ENCODE peak calls at places on chromosomes 5 and 9, in five cellular contexts. M is GM10248, I is RWPE1, G is GM12865, N is stomach. L is an unnamed sample.

GRCh38 chr5:149823350-149823749 is 93.2 kb downstream of the PPARGC1B start:
- DNase-seq in G (no peak), M (no peak), I (no peak), N (no peak), L (no peak)

GRCh38 chr5:32410630-32411029 is 33.9 kb downstream of the ZFR start:
- DNase-seq in G (no peak), N (no peak), I (no peak), M (no peak), L (no peak)

GRCh38 chr5:151923865-151924264 is 786 bp downstream of the GLRA1 start:
- DNase-seq in N (no peak), G (no peak), I (peak; percentile 45), M (no peak), L (no peak)

GRCh38 chr9:133485531-133486260 is 6.8 kb upstream of the SLC2A6 start:
- DNase-seq in G (peak; percentile 58), I (no peak), M (peak; percentile 69), N (no peak), L (no peak)

GRCh38 chr9:129490583-129491485 is 130.1 kb downstream of the C9orf50 start:
- DNase-seq in M (no peak), N (no peak), G (no peak), I (no peak), L (no peak)

GRCh38 chr9:127923771-127924170 is 6.8 kb downstream of the PIP5KL1 start:
- DNase-seq in I (peak; percentile 89), G (no peak), N (no peak), M (no peak), L (peak; percentile 75)

GRCh38 chr5:169099801-169100734 is 200.9 kb downstream of the SLIT3 start:
- DNase-seq in G (no peak), M (no peak), N (no peak), I (no peak), L (no peak)

GRCh38 chr9:133674091-133674490 is 37.9 kb downstream of the DBH start:
- DNase-seq in G (no peak), I (no peak), N (no peak), M (no peak), L (no peak)

GRCh38 chr9:122403381-122404002 is 32.7 kb downstream of the PTGS1 start:
- DNase-seq in M (no peak), N (no peak), G (no peak), I (no peak), L (peak; percentile 76)

GRCh38 chr5:135466178-135467050 is 14.3 kb upstream of the TIFAB start:
- DNase-seq in I (peak; percentile 94), G (peak; percentile 65), N (peak; percentile 80), M (peak; percentile 85), L (no peak)

GRCh38 chr5:134053840-134054338 is 49.1 kb upstream of the VDAC1 start:
- DNase-seq in M (no peak), I (no peak), N (no peak), G (no peak), L (no peak)

GRCh38 chr5:154646841-154647759 is 108.1 kb upstream of the LARP1 start:
- DNase-seq in N (peak; percentile 81), G (no peak), M (peak; percentile 67), I (no peak), L (no peak)

GRCh38 chr9:113875917-113876805 is at the start of gene ZNF618:
- DNase-seq in N (peak; percentile 41), I (peak; percentile 66), M (peak; percentile 50), G (peak; percentile 11), L (no peak)

GRCh38 chr9:34869390-34869789 is 88.7 kb upstream of the PHF24 start:
- DNase-seq in I (no peak), G (peak; percentile 36), M (no peak), N (no peak), L (no peak)

GRCh38 chr5:50564079-50564478 is 102.4 kb upstream of the PARP8 start:
- DNase-seq in I (no peak), G (peak; percentile 67), M (no peak), N (no peak), L (no peak)

GRCh38 chr5:135059000-135059923 is 25.2 kb upstream of the PITX1 start:
- DNase-seq in G (no peak), M (no peak), N (no peak), I (no peak), L (no peak)

GRCh38 chr9:105360344-105360743 is 87.5 kb upstream of the FSD1L start:
- DNase-seq in I (no peak), M (no peak), G (no peak), N (no peak), L (no peak)

GRCh38 chr9:105359899-105360298 is 87.9 kb upstream of the FSD1L start:
- DNase-seq in M (no peak), I (no peak), N (no peak), G (peak; percentile 80), L (no peak)

GRCh38 chr9:105354448-105354847 is 93.4 kb upstream of the FSD1L start:
- DNase-seq in G (no peak), M (no peak), I (no peak), N (no peak), L (no peak)

GRCh38 chr9:105357937-105358336 is 89.9 kb upstream of the FSD1L start:
- DNase-seq in I (no peak), M (peak; percentile 56), N (no peak), G (peak; percentile 90), L (no peak)

GRCh38 chr9:105355810-105356209 is 92.0 kb upstream of the FSD1L start:
- DNase-seq in I (peak; percentile 9), N (no peak), M (no peak), G (peak; percentile 70), L (no peak)
- TF ChIP-seq CTCF in I (no peak), N (no peak), M (no peak), G (no peak), L (no peak)

DNA sequence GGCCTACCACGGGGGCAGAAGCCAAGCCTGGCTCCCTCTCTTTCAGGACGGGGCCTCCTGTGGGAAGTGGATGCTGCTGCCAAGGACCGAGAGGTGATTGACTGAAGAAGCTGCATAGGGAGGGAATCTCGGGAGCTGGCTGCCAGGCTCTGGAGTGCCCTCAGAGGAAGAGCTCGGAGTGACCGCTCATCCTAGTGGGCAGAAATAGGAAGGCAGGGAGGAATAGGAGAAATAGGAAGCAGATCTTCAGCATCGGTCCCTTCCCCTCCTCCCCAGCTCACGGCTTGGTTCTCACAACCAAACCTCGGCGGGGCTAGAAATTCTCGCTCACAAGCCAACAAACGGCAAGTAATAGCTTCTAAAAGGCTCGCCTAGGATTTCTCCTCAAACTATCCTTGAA is 159.9 kb upstream of the RAI14 start:
- DNase-seq in I (no peak), N (no peak), G (no peak), M (no peak), L (no peak)
- TF ChIP-seq CTCF in I (no peak), N (no peak), G (no peak), M (no peak), L (no peak)

GRCh38 chr5:21817668-21818419 is 1035.3 kb downstream of the CDH12 start:
- DNase-seq in M (no peak), G (no peak), I (no peak), N (no peak), L (no peak)
- TF ChIP-seq CTCF in M (no peak), G (no peak), I (peak; percentile 55), N (no peak), L (peak; percentile 11)

GRCh38 chr5:58517192-58517591 is 26.0 kb downstream of the GAPT start:
- DNase-seq in I (no peak), G (no peak), M (no peak), N (no peak), L (no peak)
- TF ChIP-seq CTCF in I (no peak), G (no peak), M (no peak), N (no peak), L (no peak)

DNA sequence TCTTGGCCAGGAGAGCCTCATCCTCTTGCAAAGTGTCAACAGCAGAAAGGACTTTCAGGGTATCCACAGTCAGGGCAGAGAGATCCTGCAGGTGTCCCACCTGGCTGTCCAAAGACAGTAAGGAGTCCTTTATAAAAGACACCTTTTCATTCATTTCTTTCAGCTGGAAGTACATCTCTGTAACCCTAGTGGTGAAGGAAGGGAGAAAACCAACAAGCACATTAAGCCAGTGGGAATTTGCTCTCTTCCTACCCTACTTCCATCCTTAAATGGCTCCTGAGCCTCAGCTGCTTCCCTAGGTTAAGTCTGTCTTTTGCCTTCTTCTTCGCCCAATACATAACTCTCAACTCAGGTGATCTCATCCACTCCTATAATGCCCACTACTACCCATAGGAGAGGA is 124.8 kb downstream of the TRPM6 start:
- DNase-seq in N (no peak), M (no peak), I (no peak), G (no peak), L (no peak)
- TF ChIP-seq CTCF in N (no peak), M (no peak), I (no peak), G (no peak), L (no peak)